ENCODE peak calls at places on chromosomes 7 and 10, in ten cellular contexts. N is right cardiac atrium; O is activated naive CD4-positive, alpha-beta T cell; U is neural crest cell; Y is ACHN; I is lung; V is NCI-H748 treated with DMSO at 0.1 percent for 48 hours; L is prostate gland; G is iris pigment epithelial cell; T is heart left ventricle. K is an unnamed sample.

GRCh38 chr10:117677239-117677638 is 134.7 kb downstream of the EMX2 start:
- DNase-seq in N (no peak), O (no peak), U (no peak), Y (no peak), I (no peak), V (no peak), L (no peak), G (no peak), T (no peak), K (no peak)

GRCh38 chr10:49571419-49571818 is 32.5 kb upstream of the ERCC6 start:
- DNase-seq in N (no peak), O (no peak), U (no peak), Y (no peak), I (no peak), V (no peak), L (no peak), G (peak), T (no peak), K (no peak)

GRCh38 chr10:30192846-30193608 is 133.6 kb upstream of the JCAD start:
- DNase-seq in N (no peak), O (no peak), U (no peak), Y (no peak), I (no peak), V (no peak), L (no peak), G (no peak), T (no peak), K (no peak)

GRCh38 chr10:82981137-82981723 is 1106.2 kb downstream of the NRG3 start:
- DNase-seq in N (no peak), O (no peak), U (no peak), Y (no peak), I (no peak), V (no peak), L (no peak), G (peak), T (no peak), K (no peak)

GRCh38 chr7:133807610-133808543 is 319.3 kb upstream of the LRGUK start:
- DNase-seq in N (no peak), O (no peak), U (no peak), Y (no peak), I (no peak), V (no peak), L (no peak), G (no peak), T (no peak), K (no peak)

GRCh38 chr7:2639151-2639993 is 7.6 kb downstream of the TTYH3 start:
- DNase-seq in N (no peak), O (no peak), U (no peak), Y (no peak), I (no peak), V (no peak), L (no peak), G (no peak), T (no peak), K (no peak)

GRCh38 chr7:88401009-88401623 is 94.4 kb upstream of the STEAP4 start:
- DNase-seq in N (no peak), O (no peak), U (no peak), Y (peak), I (no peak), V (peak), L (no peak), G (no peak), T (no peak), K (no peak)

GRCh38 chr7:157391036-157391710 is 54.4 kb downstream of the DNAJB6 start:
- DNase-seq in N (no peak), O (no peak), U (no peak), Y (no peak), I (no peak), V (no peak), L (no peak), G (no peak), T (no peak), K (no peak)

GRCh38 chr10:102595914-102596313 is 48.4 kb upstream of the TRIM8 start:
- DNase-seq in N (no peak), O (no peak), U (no peak), Y (no peak), I (no peak), V (no peak), L (no peak), G (no peak), T (no peak), K (no peak)

GRCh38 chr10:23557777-23558176 is 118.9 kb downstream of the OTUD1 start:
- DNase-seq in N (no peak), O (no peak), U (no peak), Y (no peak), I (no peak), V (no peak), L (no peak), G (no peak), T (no peak), K (no peak)

GRCh38 chr7:67653856-67654442 is 657.3 kb downstream of the TYW1 start:
- DNase-seq in N (no peak), O (no peak), U (no peak), Y (no peak), I (no peak), V (no peak), L (no peak), G (no peak), T (peak), K (no peak)

GRCh38 chr10:74992068-74992467 is 119.4 kb upstream of the SAMD8 start:
- DNase-seq in N (no peak), O (no peak), U (no peak), Y (no peak), I (no peak), V (no peak), L (no peak), G (no peak), T (no peak), K (no peak)

GRCh38 chr10:101330236-101331225 is 23.4 kb upstream of the BTRC start:
- DNase-seq in N (no peak), O (no peak), U (no peak), Y (no peak), I (no peak), V (no peak), L (no peak), G (peak), T (no peak), K (no peak)

GRCh38 chr7:139232377-139232717 is 1.3 kb downstream of the UBN2 start:
- DNase-seq in N (no peak), O (no peak), U (no peak), Y (no peak), I (no peak), V (no peak), L (peak), G (no peak), T (no peak), K (peak)

GRCh38 chr10:74058658-74059057 is 60.7 kb downstream of the VCL start:
- DNase-seq in N (no peak), O (no peak), U (no peak), Y (peak), I (no peak), V (peak), L (no peak), G (peak), T (no peak), K (no peak)

GRCh38 chr7:82840061-82840460 is 322.6 kb downstream of the PCLO start:
- DNase-seq in N (no peak), O (no peak), U (no peak), Y (no peak), I (no peak), V (no peak), L (no peak), G (no peak), T (no peak), K (no peak)

GRCh38 chr10:91575044-91575610 is 57.7 kb downstream of the PPP1R3C start:
- DNase-seq in N (no peak), O (no peak), U (no peak), Y (no peak), I (no peak), V (no peak), L (no peak), G (no peak), T (no peak), K (no peak)

GRCh38 chr7:143408686-143409551 is at the start of gene EPHA1:
- DNase-seq in N (no peak), O (no peak), U (no peak), Y (no peak), I (peak), V (peak), L (peak), G (no peak), T (peak), K (no peak)

GRCh38 chr10:3528823-3529222 is 256.2 kb downstream of the KLF6 start:
- DNase-seq in N (no peak), O (no peak), U (no peak), Y (no peak), I (no peak), V (no peak), L (no peak), G (no peak), T (no peak), K (no peak)

GRCh38 chr7:139915864-139916716 is 87.0 kb downstream of the TBXAS1 start:
- DNase-seq in N (peak), O (no peak), U (no peak), Y (peak), I (peak), V (no peak), L (peak), G (peak), T (no peak), K (no peak)

GRCh38 chr10:6151087-6151977 is 51.4 kb upstream of the PFKFB3 start:
- DNase-seq in N (peak), O (no peak), U (peak), Y (peak), I (peak), V (no peak), L (peak), G (peak), T (peak), K (no peak)

GRCh38 chr7:13731643-13732042 is 257.8 kb downstream of the ETV1 start:
- DNase-seq in N (no peak), O (no peak), U (no peak), Y (no peak), I (no peak), V (no peak), L (no peak), G (peak), T (no peak), K (no peak)

GRCh38 chr7:33243319-33243881 is 114.0 kb downstream of the BBS9 start:
- DNase-seq in N (no peak), O (no peak), U (no peak), Y (peak), I (no peak), V (peak), L (no peak), G (peak), T (no peak), K (no peak)

GRCh38 chr7:75872073-75872782 is 6.6 kb upstream of the RHBDD2 start:
- DNase-seq in N (no peak), O (no peak), U (no peak), Y (no peak), I (no peak), V (no peak), L (no peak), G (no peak), T (no peak), K (no peak)

GRCh38 chr10:70227548-70228320 is 5.5 kb downstream of the PPA1 start:
- DNase-seq in N (no peak), O (no peak), U (no peak), Y (no peak), I (no peak), V (no peak), L (no peak), G (peak), T (no peak), K (no peak)

GRCh38 chr10:66836057-66836456 is 89.8 kb upstream of the LRRTM3 start:
- DNase-seq in N (no peak), O (no peak), U (no peak), Y (peak), I (no peak), V (no peak), L (no peak), G (peak), T (no peak), K (no peak)

GRCh38 chr10:44008270-44008916 is 359.7 kb upstream of the ZNF32 start:
- DNase-seq in N (no peak), O (no peak), U (no peak), Y (no peak), I (no peak), V (no peak), L (no peak), G (no peak), T (peak), K (no peak)

GRCh38 chr7:82605247-82605864 is 161.8 kb upstream of the CACNA2D1 start:
- DNase-seq in N (peak), O (no peak), U (peak), Y (peak), I (no peak), V (peak), L (no peak), G (peak), T (no peak), K (no peak)

GRCh38 chr7:41566581-41566980 is 136.3 kb downstream of the INHBA start:
- DNase-seq in N (no peak), O (no peak), U (no peak), Y (no peak), I (no peak), V (no peak), L (no peak), G (no peak), T (no peak), K (no peak)

GRCh38 chr7:28405662-28406061 is 6.7 kb upstream of the CREB5 start:
- DNase-seq in N (peak), O (no peak), U (no peak), Y (peak), I (peak), V (no peak), L (no peak), G (peak), T (peak), K (peak)

GRCh38 chr10:5760462-5760861 is 52.8 kb downstream of the GDI2 start:
- DNase-seq in N (no peak), O (no peak), U (no peak), Y (no peak), I (no peak), V (no peak), L (no peak), G (no peak), T (no peak), K (no peak)